ENCODE peak calls at places on chromosomes 13 and 19, in nine cellular contexts. P, E, O, J, G, H, R, X and T are unnamed samples.

GRCh38 chr19:46076031-46076880 is 35.5 kb upstream of the IGFL4 start:
- DNase-seq in H (no peak), X (no peak), R (peak; percentile 55), O (no peak), G (no peak), E (no peak), J (no peak), P (no peak), T (no peak)

GRCh38 chr19:11587302-11587972 is 9.8 kb upstream of the ZNF627 start:
- DNase-seq in R (peak; percentile 74), P (peak; percentile 76), J (peak; percentile 57), E (peak; percentile 73), X (peak; percentile 67), O (no peak), H (peak; percentile 76), G (peak; percentile 64), T (peak; percentile 64)

GRCh38 chr13:51004918-51005460 is 95.4 kb downstream of the RNASEH2B start:
- DNase-seq in P (no peak), E (no peak), G (no peak), O (no peak), X (no peak), R (no peak), H (no peak), J (no peak), T (no peak)

GRCh38 chr19:35437152-35437951 is 10.7 kb upstream of the FFAR2 start:
- DNase-seq in G (no peak), O (no peak), J (no peak), X (no peak), P (no peak), R (no peak), H (no peak), E (no peak), T (no peak)

GRCh38 chr19:2636897-2637683 is 65.4 kb downstream of the GNG7 start:
- DNase-seq in E (peak; percentile 45), H (peak; percentile 35), P (peak; percentile 75), O (no peak), R (peak; percentile 53), X (peak; percentile 74), G (peak; percentile 55), J (peak; percentile 24), T (peak; percentile 90)

GRCh38 chr13:30690282-30691188 is 44.8 kb upstream of the ALOX5AP start:
- DNase-seq in E (peak; percentile 96), P (peak; percentile 52), X (no peak), O (no peak), R (peak; percentile 66), H (no peak), G (no peak), J (no peak), T (no peak)

GRCh38 chr13:98129059-98129741 is 13.7 kb upstream of the FARP1 start:
- DNase-seq in H (no peak), O (no peak), X (no peak), J (no peak), P (no peak), E (peak; percentile 49), R (no peak), G (no peak), T (no peak)

GRCh38 chr19:36257512-36257876 is 42.6 kb downstream of the ZNF146 start:
- DNase-seq in G (no peak), E (no peak), R (no peak), J (no peak), X (no peak), H (no peak), O (no peak), P (no peak), T (peak; percentile 60)

GRCh38 chr19:34806976-34807860 is 34.2 kb upstream of the ZNF599 start:
- DNase-seq in E (peak; percentile 26), H (no peak), G (no peak), X (no peak), P (no peak), R (no peak), J (no peak), O (no peak), T (no peak)

GRCh38 chr13:29509999-29510586 is 85.4 kb downstream of the SLC7A1 start:
- DNase-seq in J (no peak), H (no peak), G (no peak), E (peak; percentile 45), O (no peak), X (no peak), P (no peak), R (no peak), T (no peak)

GRCh38 chr13:45974500-45974899 is 78.0 kb downstream of the ZC3H13 start:
- DNase-seq in G (no peak), O (no peak), H (no peak), J (no peak), X (no peak), E (no peak), R (no peak), P (no peak), T (no peak)

GRCh38 chr19:15453091-15453498 is 3.3 kb upstream of the WIZ start:
- DNase-seq in G (no peak), H (no peak), E (no peak), X (no peak), P (no peak), O (no peak), J (no peak), R (no peak), T (no peak)

GRCh38 chr13:106561551-106562170 is 6.3 kb downstream of the ARGLU1 start:
- DNase-seq in H (no peak), R (no peak), J (no peak), O (no peak), P (no peak), X (no peak), G (peak; percentile 35), E (no peak), T (no peak)

GRCh38 chr13:106401081-106401480 is 134.4 kb downstream of the EFNB2 start:
- DNase-seq in E (no peak), H (no peak), R (no peak), O (no peak), G (no peak), X (no peak), J (no peak), P (no peak), T (no peak)

GRCh38 chr19:6239401-6239844 is 40.4 kb downstream of the MLLT1 start:
- DNase-seq in H (no peak), X (no peak), P (no peak), E (no peak), R (no peak), J (no peak), G (peak; percentile 27), O (no peak), T (no peak)

GRCh38 chr19:18170714-18171255 is 2.8 kb upstream of the IFI30 start:
- DNase-seq in E (no peak), G (no peak), R (no peak), X (no peak), P (peak; percentile 51), O (no peak), H (no peak), J (no peak), T (no peak)

GRCh38 chr13:53311561-53311960 is 282.9 kb downstream of the OLFM4 start:
- DNase-seq in E (no peak), H (no peak), P (no peak), X (no peak), J (no peak), G (no peak), O (no peak), R (no peak), T (no peak)

GRCh38 chr13:48476674-48477073 is 56.2 kb downstream of the RCBTB2 start:
- DNase-seq in G (no peak), O (no peak), R (no peak), P (no peak), J (no peak), E (no peak), X (no peak), H (no peak), T (no peak)

GRCh38 chr13:35675651-35676050 is 199.2 kb upstream of the MAB21L1 start:
- DNase-seq in J (no peak), G (no peak), E (no peak), O (no peak), X (no peak), P (no peak), H (no peak), R (no peak), T (no peak)

GRCh38 chr13:108185218-108185617 is 30.1 kb downstream of the LIG4 start:
- DNase-seq in E (no peak), G (no peak), O (no peak), J (no peak), H (no peak), P (peak; percentile 56), X (no peak), R (no peak), T (no peak)

GRCh38 chr19:35848486-35848885 is 3.8 kb downstream of the NPHS1 start:
- DNase-seq in X (no peak), R (no peak), H (no peak), G (no peak), E (no peak), O (no peak), J (no peak), P (no peak), T (no peak)

GRCh38 chr19:15317392-15318011 is 14.8 kb downstream of the BRD4 start:
- DNase-seq in O (no peak), G (no peak), R (no peak), X (no peak), E (peak; percentile 61), P (no peak), H (no peak), J (no peak), T (no peak)

GRCh38 chr19:33208904-33209843 is 15.0 kb downstream of the LRP3 start:
- DNase-seq in G (no peak), O (no peak), R (no peak), H (no peak), E (no peak), P (no peak), X (no peak), J (no peak), T (no peak)

GRCh38 chr19:34676697-34677385 is at the start of gene SCGB2B2:
- DNase-seq in P (no peak), X (no peak), J (peak; percentile 92), H (peak; percentile 43), O (peak; percentile 52), G (peak; percentile 57), R (peak; percentile 93), E (no peak), T (peak; percentile 66)

GRCh38 chr13:47397739-47398138 is 500.9 kb upstream of the HTR2A start:
- DNase-seq in E (peak; percentile 61), O (no peak), G (no peak), H (no peak), P (no peak), X (no peak), R (peak; percentile 81), J (no peak), T (no peak)

GRCh38 chr13:45368571-45368970 is 27.6 kb upstream of the TPT1 start:
- DNase-seq in G (no peak), E (no peak), H (no peak), X (no peak), R (no peak), J (no peak), O (no peak), P (no peak), T (no peak)

GRCh38 chr13:90591927-90592268 is 755.6 kb upstream of the MIR17HG start:
- DNase-seq in E (no peak), X (no peak), P (no peak), R (no peak), G (no peak), J (no peak), O (no peak), H (no peak), T (no peak)

GRCh38 chr13:43596924-43597598 is 189.7 kb downstream of the ENOX1 start:
- DNase-seq in X (no peak), R (no peak), J (no peak), G (no peak), E (no peak), H (no peak), O (no peak), P (no peak), T (no peak)

GRCh38 chr13:40974460-40975407 is 44.4 kb downstream of the ELF1 start:
- DNase-seq in P (no peak), E (peak; percentile 34), O (no peak), G (no peak), R (peak; percentile 36), X (no peak), J (no peak), H (no peak), T (no peak)